ENCODE peak calls at places on chromosomes 7 and 10, in five cellular contexts. O, U, A, V and T are unnamed samples.

GRCh38 chr10:71270301-71270777 is 48.7 kb upstream of the SLC29A3 start:
- DNase-seq in O (peak), U (peak), A (peak), V (peak), T (peak)

GRCh38 chr10:101782811-101783735 is at the start of gene NPM3:
- DNase-seq in O (peak), U (peak), A (peak), V (peak), T (peak)

GRCh38 chr10:51716981-51717380 is 17.6 kb upstream of the CSTF2T start:
- DNase-seq in O (no peak), U (no peak), A (peak), V (no peak), T (no peak)

GRCh38 chr10:103854265-103854686 is 1.1 kb downstream of the SH3PXD2A start:
- DNase-seq in O (no peak), U (peak), A (peak), V (no peak), T (peak)

GRCh38 chr10:102621418-102622325 is 22.6 kb upstream of the TRIM8 start:
- DNase-seq in O (peak), U (peak), A (peak), V (no peak), T (peak)

GRCh38 chr7:20064974-20065862 is 152.0 kb downstream of the MACC1 start:
- DNase-seq in O (no peak), U (peak), A (peak), V (no peak), T (peak)

GRCh38 chr7:73577627-73578341 is 595 bp downstream of the TBL2 start:
- DNase-seq in O (peak), U (peak), A (peak), V (no peak), T (peak)

GRCh38 chr7:32915041-32915536 is 23.5 kb upstream of the KBTBD2 start:
- DNase-seq in O (no peak), U (no peak), A (no peak), V (no peak), T (no peak)

GRCh38 chr10:96587255-96588059 is 645 bp upstream of the TM9SF3 start:
- DNase-seq in O (peak), U (peak), A (peak), V (peak), T (peak)

GRCh38 chr10:4515711-4516110 is 310.3 kb upstream of the AKR1E2 start:
- DNase-seq in O (no peak), U (no peak), A (no peak), V (no peak), T (no peak)

GRCh38 chr7:562394-562675 is 42.7 kb upstream of the PDGFA start:
- DNase-seq in O (no peak), U (no peak), A (no peak), V (no peak), T (no peak)

GRCh38 chr10:125232841-125233240 is 72.5 kb upstream of the CTBP2 start:
- DNase-seq in O (peak), U (peak), A (no peak), V (no peak), T (peak)

GRCh38 chr10:37957841-37958240 is 18.6 kb downstream of the ZNF25 start:
- DNase-seq in O (no peak), U (no peak), A (no peak), V (no peak), T (no peak)

GRCh38 chr7:120995659-120996058 is 7.1 kb downstream of the CPED1 start:
- DNase-seq in O (no peak), U (no peak), A (no peak), V (no peak), T (no peak)

GRCh38 chr10:72162978-72163377 is 52.8 kb upstream of the ANAPC16 start:
- DNase-seq in O (peak), U (peak), A (peak), V (no peak), T (peak)

GRCh38 chr7:94525917-94526316 is 16.3 kb downstream of the CASD1 start:
- DNase-seq in O (no peak), U (no peak), A (no peak), V (no peak), T (peak)

GRCh38 chr10:7872041-7872442 is 53.7 kb downstream of the TAF3 start:
- DNase-seq in O (peak), U (peak), A (no peak), V (no peak), T (peak)

GRCh38 chr10:34885901-34886300 is 70.8 kb upstream of the PARD3 start:
- DNase-seq in O (peak), U (no peak), A (no peak), V (no peak), T (no peak)

DNA sequence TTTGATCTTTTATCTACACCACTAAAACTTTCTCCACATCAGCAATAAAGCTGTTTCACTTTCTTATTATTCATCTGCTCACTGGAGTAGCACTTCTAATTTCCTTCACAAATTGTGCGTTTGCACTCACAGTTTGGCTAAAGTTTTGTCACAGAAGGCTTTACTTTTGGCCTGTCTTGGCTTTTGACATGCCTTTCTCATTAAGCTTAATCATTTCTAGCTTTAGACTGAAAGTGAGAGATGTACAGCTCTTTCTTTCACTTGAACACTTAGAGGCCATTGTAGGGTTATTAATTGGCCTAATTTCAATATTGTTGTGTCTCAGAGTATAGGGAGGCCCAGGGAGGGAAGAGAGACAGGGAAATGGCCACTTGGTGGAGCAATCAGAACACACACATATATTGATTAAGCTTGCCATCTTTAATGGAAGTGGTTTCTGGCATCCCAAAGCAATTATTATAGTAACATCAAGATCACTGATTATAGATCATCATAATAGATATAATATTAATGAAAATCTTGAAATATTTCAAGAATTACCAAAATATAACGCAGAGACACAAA is 512.5 kb downstream of the ETV1 start:
- DNase-seq in O (peak), U (peak), A (no peak), V (no peak), T (no peak)
- TF ChIP-seq CTCF in O (peak), U (peak), A (peak), V (no peak), T (peak)

DNA sequence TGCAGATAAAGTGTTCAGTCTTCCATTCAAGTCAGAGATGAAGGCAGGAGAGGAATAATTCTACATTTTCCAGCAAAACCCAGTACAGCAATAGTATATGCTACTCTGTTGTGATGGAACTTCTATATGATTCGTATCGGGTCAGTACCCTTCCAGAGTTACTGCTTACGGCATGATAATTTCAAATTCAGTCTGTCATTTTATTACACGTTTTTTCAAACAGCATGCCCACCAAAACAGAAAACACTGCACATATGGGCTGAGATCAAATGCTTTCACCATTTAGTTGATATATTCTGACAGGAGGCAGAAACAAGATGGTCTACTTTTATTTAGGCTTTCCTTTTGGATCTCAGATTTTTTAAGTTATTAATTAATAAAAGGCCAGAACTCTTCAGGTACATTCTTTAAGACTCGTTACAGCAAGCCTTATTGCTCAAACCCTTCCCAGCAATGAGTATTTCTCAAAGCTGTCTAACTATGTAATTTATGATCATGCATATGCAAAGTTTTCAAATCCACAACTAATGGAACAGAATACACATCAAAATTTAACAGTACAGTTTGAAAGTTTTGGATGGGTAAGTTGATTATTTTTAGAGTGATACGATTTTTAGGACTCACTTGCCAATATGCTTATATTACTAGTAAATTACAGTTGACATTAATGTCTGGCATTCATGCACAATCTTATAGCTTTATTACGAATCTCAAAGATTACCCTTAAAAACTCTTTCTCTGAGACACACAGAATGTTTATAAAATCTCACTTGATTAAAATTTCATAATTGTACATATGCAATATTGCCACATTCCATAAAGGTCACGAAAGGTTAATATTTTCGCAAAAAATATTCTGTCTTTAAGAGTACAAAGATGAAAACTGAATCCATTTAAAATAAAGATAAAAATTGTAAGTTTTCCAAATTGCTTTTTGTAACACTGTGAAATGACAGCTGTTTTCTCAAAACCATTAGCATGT is 91.0 kb downstream of the ANK3 start:
- DNase-seq in O (no peak), U (no peak), A (no peak), V (no peak), T (no peak)
- H3K4me3 ChIP-seq in O (no peak), U (no peak), A (no peak), V (no peak), T (no peak)

DNA sequence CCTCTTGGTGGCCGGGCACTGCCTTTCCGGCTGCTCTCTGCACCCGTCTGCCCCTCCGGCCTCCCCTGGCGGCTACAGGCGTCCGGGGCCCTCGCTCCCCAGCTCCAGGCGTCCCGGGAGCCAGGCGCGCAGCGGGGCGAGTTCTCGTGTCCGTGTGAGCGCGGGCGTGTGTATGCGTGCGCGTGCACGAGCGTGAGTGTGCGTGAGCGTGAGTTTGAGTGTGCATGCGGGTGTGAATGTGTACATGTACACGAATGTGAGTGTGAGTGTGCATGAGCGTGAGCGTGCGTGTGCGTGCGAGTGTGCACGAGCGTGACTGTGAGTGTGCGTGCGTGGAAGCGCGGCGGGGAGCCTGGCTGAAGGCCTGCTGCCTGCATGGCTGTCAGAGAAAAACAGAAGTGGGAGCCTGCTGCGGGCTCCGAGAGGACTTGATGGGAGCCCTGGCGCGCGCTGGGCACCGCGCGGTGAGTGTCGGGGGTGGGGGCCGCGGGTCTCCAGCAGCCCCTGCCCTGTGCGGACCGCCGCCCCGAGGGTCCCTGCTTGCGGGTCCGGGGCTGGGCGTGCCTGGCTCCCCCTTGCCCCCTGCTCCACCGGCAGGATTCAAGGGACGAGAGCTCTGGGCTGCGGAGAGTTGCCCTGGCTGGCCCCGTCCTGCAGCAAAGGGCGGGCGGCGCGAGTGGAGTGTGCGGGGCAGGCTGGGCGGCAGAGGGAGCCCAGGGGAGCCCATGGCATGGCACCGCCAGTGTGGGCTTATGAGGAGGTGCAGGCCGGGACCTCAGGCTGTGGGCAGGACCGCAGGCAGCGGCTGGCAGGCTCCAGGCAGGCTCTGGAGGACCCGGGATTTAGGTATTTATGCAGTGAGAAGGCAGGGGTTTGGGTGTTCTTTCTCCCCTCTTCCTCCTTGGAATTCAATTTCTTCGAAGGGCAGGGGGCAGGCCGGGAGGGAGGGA is 75.8 kb upstream of the EN2 start:
- DNase-seq in O (no peak), U (no peak), A (no peak), V (no peak), T (no peak)
- TF ChIP-seq CTCF in O (no peak), U (no peak), A (no peak), V (no peak), T (no peak)

GRCh38 chr10:21724695-21725371 is 190.8 kb downstream of the MLLT10 start:
- DNase-seq in O (peak), U (peak), A (peak), V (peak), T (peak)
- H3K4me3 ChIP-seq in O (no peak), U (no peak), A (no peak), V (no peak), T (no peak)

DNA sequence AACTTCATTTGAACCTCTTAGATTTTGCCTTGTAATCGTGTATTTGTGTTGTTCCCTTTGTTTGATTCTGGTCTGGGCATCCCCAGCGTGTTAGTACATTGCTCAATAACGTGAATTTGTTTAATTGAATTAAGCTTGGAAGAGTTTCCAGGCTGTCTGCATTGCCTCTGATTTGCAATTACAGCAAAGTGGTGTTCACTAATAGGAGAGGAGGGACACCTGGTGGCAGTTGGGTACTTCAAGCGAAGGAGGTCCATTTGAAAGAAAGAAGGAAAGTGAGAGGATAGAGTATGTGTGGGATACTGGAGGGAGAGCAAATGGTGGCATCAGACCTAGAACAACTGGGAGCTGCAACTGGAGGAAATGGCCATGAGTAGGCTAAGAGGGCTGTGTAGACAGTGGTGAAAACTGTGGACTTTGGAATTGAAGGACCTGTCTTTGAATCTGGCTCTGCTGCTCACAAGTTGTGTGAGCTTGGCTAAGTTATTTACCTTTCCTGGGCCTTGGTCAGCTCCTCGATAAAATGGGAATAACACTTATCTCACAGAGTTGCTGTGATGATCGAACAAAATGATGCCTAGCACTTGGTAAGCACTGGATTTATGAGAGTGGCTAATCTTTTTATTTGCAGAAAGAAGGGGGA is 15.2 kb downstream of the LSMEM1 start:
- DNase-seq in O (peak), U (peak), A (peak), V (peak), T (peak)
- TF ChIP-seq CTCF in O (peak), U (peak), A (peak), V (peak), T (peak)

DNA sequence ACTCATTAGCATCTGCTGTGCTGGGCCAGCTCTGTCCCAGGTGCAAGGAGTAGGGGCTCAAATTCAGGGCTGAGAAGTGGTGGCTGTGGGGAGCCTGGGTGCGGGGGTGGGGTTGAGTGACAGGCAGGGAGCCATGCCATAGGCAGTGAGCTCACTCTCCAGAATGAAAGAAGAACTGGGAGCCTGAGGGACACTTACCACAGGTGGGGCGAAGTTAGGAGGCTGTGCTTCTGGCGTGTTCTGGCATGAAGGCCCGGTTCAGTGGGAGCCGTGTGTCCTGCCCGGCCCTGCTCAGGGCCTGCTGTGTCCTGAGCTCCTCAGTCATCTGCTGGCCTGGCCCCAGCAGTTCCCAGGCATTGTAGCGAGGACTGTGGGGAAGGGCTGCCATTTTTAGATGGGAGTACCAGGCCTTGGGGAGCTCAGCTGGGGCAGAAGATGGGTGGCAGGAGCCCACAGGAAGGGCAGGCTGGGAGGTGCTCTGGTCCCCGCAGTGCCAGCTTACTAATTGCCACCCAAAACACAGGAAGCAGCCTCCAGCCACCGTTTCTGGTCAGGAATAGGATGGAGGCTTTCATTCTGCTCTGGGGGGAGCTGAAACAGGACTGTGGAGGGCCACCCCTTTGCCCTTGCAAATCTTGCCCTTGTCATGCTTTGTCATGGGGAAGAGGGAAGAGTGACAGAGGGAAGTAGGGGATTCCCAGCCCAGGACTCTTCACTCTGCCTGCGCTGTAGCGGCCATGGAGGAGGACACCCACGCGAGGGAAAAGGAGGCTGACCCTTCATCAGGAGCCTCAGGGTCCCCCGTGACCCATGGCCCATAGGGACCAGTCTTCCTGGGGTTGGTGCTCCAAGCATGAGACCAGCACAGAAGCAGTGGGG is 62.2 kb downstream of the MKI67 start:
- DNase-seq in O (no peak), U (no peak), A (no peak), V (no peak), T (no peak)
- H3K4me3 ChIP-seq in O (no peak), U (no peak), A (no peak), V (peak), T (no peak)